ENCODE peak calls at places on chromosomes 4 and X, in four cellular contexts. W is K562, T is colonic mucosa, R is A549. C is an unnamed sample.

GRCh38 chrX:3184176-3184930 is 143.1 kb downstream of the ARSF start:
- DNase-seq in W (no peak), T (no peak), R (no peak), C (peak)

GRCh38 chr4:118811008-118811764 is 24.7 kb downstream of the SEC24D start:
- DNase-seq in W (no peak), T (no peak), R (no peak), C (no peak)

GRCh38 chr4:781493-782216 is 44.3 kb downstream of the CPLX1 start:
- DNase-seq in W (peak), T (peak), R (peak), C (peak)

GRCh38 chr4:37726666-37727065 is 40.5 kb upstream of the RELL1 start:
- DNase-seq in W (no peak), T (no peak), R (no peak), C (no peak)

GRCh38 chr4:144611850-144612249 is 34.1 kb upstream of the HHIP start:
- DNase-seq in W (peak), T (no peak), R (peak), C (no peak)

GRCh38 chr4:1172971-1173757 is 781 bp upstream of the SPON2 start:
- DNase-seq in W (no peak), T (peak), R (peak), C (no peak)

GRCh38 chrX:69021095-69021494 is 144.2 kb downstream of the PJA1 start:
- DNase-seq in W (no peak), T (no peak), R (no peak), C (no peak)

GRCh38 chr4:6250235-6250983 is 19.2 kb upstream of the WFS1 start:
- DNase-seq in W (peak), T (no peak), R (peak), C (peak)

GRCh38 chrX:22445880-22446279 is 173.2 kb downstream of the CBLL2 start:
- DNase-seq in W (no peak), T (no peak), R (no peak), C (no peak)

GRCh38 chr4:140251566-140251965 is 97.6 kb upstream of the MAML3 start:
- DNase-seq in W (no peak), T (no peak), R (no peak), C (no peak)

GRCh38 chr4:101345596-101346311 is 1.6 kb downstream of the PPP3CA start:
- DNase-seq in W (peak), T (peak), R (peak), C (no peak)

GRCh38 chr4:110840221-110840654 is 217.4 kb upstream of the PITX2 start:
- DNase-seq in W (no peak), T (no peak), R (no peak), C (no peak)

GRCh38 chr4:105956566-105956965 is 61.3 kb downstream of the NPNT start:
- DNase-seq in W (no peak), T (no peak), R (no peak), C (no peak)

GRCh38 chr4:101660607-101661006 is 129.9 kb upstream of the BANK1 start:
- DNase-seq in W (no peak), T (no peak), R (no peak), C (no peak)

GRCh38 chrX:149314031-149314430 is 191.1 kb downstream of the IDS start:
- DNase-seq in W (no peak), T (no peak), R (no peak), C (no peak)

GRCh38 chr4:5888222-5888701 is 4.6 kb downstream of the CRMP1 start:
- DNase-seq in W (no peak), T (no peak), R (no peak), C (no peak)

GRCh38 chr4:119113033-119113655 is 22.5 kb upstream of the MYOZ2 start:
- DNase-seq in W (no peak), T (no peak), R (peak), C (no peak)

GRCh38 chr4:184477201-184477999 is 3.0 kb upstream of the IRF2 start:
- DNase-seq in W (no peak), T (no peak), R (no peak), C (no peak)

GRCh38 chr4:122687450-122688121 is 44.9 kb upstream of the BBS12 start:
- DNase-seq in W (no peak), T (no peak), R (no peak), C (no peak)

GRCh38 chr4:95267081-95267480 is 281.7 kb downstream of the UNC5C start:
- DNase-seq in W (no peak), T (no peak), R (peak), C (no peak)

GRCh38 chr4:154741877-154742851 is 1.6 kb upstream of the LRAT start:
- DNase-seq in W (no peak), T (no peak), R (no peak), C (no peak)

GRCh38 chrX:47539860-47540259 is 21.1 kb upstream of the ARAF start:
- DNase-seq in W (no peak), T (no peak), R (no peak), C (no peak)

DNA sequence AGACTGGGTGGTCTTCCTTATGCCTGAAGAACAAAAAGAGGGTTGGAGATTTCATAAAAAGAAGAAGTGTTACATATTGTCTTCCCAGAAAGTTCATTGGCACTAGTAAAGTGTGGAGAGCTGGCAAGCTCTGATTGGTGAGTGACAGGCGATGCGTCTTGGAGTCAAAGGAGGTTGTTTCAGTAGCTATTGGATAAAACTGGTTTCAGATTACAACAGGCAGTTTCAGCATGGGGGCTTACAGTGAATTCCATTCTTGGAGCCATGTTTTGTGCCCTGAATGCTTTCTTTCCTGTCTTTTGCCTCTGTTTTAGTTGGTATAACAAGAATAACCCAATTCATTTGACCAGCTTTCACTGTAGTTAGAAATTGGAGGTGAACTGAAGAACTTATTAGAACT is 750.5 kb downstream of the ADGRL3 start:
- DNase-seq in W (no peak), T (no peak), R (no peak), C (no peak)
- H3K27ac ChIP-seq in W (no peak), T (no peak), R (no peak), C (no peak)

GRCh38 chrX:37779857-37780256 is at the start of gene CYBB:
- DNase-seq in W (no peak), T (no peak), R (no peak), C (no peak)

GRCh38 chrX:37776987-37777325 is 2.9 kb upstream of the CYBB start:
- DNase-seq in W (no peak), T (no peak), R (no peak), C (no peak)

GRCh38 chrX:37781808-37782207 is 1.9 kb downstream of the CYBB start:
- DNase-seq in W (no peak), T (peak), R (no peak), C (no peak)

GRCh38 chrX:37776283-37776986 is 3.4 kb upstream of the CYBB start:
- DNase-seq in W (no peak), T (no peak), R (no peak), C (no peak)
- H3K27ac ChIP-seq in W (no peak), T (no peak), R (no peak), C (no peak)

DNA sequence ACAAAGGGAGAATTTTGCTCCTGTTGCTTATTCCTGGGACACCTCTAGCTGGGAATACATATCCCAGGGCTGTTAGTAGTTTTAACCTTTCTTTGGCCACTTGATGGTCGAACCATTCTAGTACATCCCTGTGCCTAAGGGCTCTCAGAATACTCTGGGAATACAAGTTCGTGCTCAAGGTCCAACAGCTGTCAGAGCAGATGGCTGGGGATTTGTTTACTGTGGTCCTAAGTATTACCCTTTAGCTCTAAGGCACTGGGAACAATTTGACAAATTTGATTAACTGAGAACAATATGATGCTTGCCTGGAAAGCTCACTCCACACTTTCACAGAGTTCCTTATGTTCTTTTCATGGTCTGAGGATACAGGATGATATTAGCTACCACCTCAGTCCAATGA is 47.3 kb upstream of the PHOX2B start:
- DNase-seq in W (no peak), T (no peak), R (no peak), C (no peak)
- H3K27ac ChIP-seq in W (no peak), T (no peak), R (no peak), C (no peak)

DNA sequence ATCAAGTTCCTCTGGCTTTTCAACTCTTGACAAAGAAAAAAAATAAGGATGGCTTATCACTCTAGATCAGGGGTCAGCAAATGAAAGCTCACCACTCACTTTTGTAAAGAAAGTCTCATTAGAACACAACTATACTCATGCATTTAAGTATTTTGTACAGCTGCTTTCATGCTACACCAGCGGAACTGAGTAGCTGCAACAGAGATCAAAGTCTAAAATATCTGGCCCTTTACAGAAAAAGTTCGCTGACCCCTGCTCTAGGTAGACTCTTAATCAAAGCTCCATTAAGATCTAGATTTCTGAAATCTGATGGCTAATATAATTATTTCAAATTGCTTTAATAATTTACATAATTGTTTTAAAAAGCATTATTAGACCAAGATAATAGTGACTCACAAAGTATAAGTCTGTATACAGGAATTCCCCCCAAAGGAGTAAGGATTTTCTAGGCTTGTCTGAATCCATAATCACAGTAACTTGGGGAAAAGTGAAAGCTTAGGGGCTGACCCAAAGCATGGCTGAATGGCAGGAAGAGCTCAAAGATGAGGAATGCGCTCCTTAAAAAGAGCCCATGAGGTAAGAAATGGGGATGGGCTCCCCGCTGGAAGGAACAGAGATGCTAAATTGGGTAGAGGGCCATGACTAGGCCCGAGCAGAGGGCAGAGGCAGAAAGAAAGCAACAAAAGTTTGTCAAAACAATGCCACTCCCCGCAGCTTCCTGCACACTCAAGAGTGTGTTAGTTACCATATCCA is 140.3 kb downstream of the SH3KBP1 start:
- DNase-seq in W (no peak), T (no peak), R (no peak), C (no peak)
- H3K27ac ChIP-seq in W (no peak), T (peak), R (no peak), C (no peak)

GRCh38 chrX:108267561-108267960 is 170.7 kb downstream of the COL4A6 start:
- DNase-seq in W (no peak), T (no peak), R (no peak), C (no peak)
- H3K27ac ChIP-seq in W (no peak), T (no peak), R (no peak), C (no peak)

DNA sequence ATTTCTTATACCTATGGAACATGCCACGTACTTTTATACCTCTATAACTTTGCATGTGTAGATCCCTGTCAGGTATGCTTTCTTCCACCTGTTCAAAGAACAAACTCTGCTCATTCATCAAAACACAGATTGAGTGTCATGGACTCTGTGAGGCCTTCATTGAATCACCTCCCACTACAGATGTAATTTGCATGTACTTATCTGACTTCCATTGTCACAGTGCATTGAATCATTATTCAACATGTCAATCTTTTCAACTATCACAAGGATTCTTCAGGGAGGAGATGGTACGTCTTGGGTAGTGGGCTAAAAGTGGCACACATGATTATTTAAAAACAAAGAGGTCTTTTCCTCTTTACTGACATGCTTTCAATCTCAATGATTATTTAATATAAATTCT is 24.1 kb downstream of the SPOCK3 start:
- DNase-seq in W (no peak), T (no peak), R (no peak), C (no peak)
- H3K27ac ChIP-seq in W (no peak), T (no peak), R (no peak), C (no peak)

DNA sequence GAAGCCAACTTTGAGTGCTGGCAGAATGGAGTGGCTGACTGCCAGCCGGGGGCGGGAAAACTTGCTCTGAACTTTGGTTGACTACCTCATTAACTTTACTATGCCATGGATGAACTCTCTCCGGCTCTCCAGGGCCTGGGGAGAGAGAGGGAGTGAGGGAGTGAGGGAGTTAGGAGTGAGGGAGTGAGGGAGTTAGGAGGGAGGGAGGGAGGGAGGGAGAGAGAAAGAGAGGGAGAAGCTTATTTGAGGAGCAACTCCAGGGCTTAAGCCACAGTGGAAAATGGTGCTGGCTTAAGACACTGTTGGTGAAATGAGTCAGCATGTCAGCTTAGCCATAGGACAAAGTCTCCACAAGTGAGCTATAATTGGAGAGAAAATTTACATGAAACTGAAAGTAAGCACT is 280.9 kb upstream of the RPS6KA3 start:
- DNase-seq in W (no peak), T (peak), R (peak), C (no peak)
- H3K27ac ChIP-seq in W (no peak), T (no peak), R (peak), C (no peak)

GRCh38 chrX:71191253-71191652 is 31.8 kb upstream of the GJB1 start:
- DNase-seq in W (no peak), T (no peak), R (no peak), C (no peak)

GRCh38 chrX:71198066-71198465 is 25.0 kb upstream of the GJB1 start:
- DNase-seq in W (no peak), T (no peak), R (no peak), C (no peak)

GRCh38 chrX:71199252-71199651 is 23.8 kb upstream of the GJB1 start:
- DNase-seq in W (no peak), T (no peak), R (no peak), C (no peak)

DNA sequence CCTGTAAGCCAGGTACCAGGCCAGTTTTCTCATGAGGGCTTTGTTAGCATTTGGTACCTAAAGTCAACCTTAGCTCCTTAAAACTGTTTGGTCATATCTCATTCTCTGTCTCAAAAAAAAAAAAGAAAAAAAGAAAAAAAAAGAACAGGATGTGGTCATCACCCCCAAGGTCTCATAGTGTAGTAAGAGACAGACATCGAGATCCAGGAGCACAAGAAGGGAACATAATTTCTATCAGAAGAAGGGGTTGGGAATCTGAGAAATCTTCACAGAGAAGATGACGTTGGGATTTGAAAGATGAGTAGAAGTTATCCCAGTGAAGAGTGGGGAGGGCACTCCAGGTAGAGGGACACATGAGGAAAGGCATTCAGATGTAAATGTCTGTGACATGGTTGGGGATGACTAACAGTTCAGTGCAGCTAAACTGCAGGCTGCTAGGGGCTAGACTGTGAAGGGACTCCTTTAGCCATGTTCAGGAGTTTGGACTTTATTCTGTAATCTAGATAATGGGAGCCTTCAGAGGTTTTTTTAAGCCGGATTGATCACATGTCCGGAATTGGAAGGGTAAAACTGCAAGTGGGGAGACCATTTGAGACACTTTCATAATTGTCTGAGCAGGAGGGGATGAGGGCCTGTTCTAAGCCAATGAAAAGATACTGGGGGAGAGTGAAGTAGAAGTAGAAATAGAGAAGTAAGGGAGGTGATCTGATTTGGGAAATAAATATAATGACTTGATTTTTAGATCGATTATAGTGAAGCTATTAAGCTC is 26.9 kb upstream of the GJB1 start:
- DNase-seq in W (no peak), T (no peak), R (no peak), C (no peak)
- H3K27ac ChIP-seq in W (no peak), T (no peak), R (no peak), C (no peak)

DNA sequence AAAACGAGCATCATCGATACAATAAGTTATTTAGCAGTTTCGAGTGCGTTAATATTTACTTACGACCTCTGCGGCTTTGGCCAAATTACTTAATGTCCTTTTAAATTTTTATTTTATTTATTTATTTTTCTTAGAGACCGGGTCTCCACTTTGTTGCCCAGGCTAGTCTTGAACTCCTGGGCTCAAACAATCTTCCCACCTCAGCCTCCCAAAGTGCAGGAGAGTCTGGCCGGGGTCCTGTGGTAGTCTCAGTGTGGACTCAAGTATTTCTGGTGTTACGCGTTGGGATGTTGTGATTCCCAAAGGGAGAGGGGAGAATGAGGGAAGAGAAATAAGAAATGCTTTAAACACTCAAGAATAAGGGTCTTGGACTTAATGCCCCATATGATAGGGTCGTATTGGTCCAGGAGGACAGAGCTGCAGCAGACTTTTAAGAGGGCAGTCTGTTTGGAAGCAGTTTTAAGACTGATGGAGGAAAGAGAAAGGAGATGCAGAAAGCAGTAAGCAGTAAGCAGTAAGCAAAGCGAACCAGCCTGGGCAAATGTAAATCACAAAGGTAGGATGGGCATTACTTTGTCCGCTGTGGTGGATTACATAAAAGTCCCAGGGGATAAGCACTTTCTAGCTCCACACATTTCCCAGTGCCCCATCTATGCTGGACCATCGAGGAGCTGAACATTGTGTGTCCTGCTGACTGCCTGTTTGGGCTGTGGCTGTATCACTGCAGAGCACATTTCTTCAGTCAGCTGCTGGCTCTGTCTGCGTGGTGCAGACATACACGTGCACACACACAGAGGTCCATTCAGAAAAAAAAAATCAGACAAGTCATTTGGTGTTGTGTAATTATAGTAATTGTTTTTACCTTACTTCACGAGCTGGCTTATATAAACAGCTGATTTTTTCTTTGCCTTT is 767 bp upstream of the PDLIM3 start:
- DNase-seq in W (no peak), T (no peak), R (no peak), C (no peak)
- H3K27ac ChIP-seq in W (no peak), T (no peak), R (peak), C (no peak)